ENCODE peak calls at places on chromosomes 1 and 21, in eight cellular contexts. F, K, G, J, O, H, X and R are unnamed samples.

GRCh38 chr1:31723828-31724359 is 20.1 kb upstream of the COL16A1 start:
- DNase-seq in G (no peak), K (peak), F (peak), X (peak), O (no peak), J (peak), H (peak), R (no peak)

GRCh38 chr1:240464099-240464498 is 147.9 kb downstream of the GREM2 start:
- DNase-seq in O (no peak), H (no peak), X (no peak), J (no peak), G (no peak), F (no peak), K (no peak), R (no peak)

GRCh38 chr1:42765832-42766722 is 751 bp downstream of the P3H1 start:
- DNase-seq in O (peak), K (peak), F (peak), H (peak), J (peak), X (peak), G (peak), R (no peak)

GRCh38 chr1:17272641-17273040 is 23.7 kb downstream of the PADI3 start:
- DNase-seq in F (no peak), J (no peak), G (no peak), X (no peak), O (no peak), K (no peak), H (no peak), R (no peak)

GRCh38 chr21:37220433-37220980 is 46.6 kb downstream of the VPS26C start:
- DNase-seq in O (peak), F (no peak), X (no peak), K (no peak), G (no peak), J (no peak), H (no peak), R (no peak)

GRCh38 chr1:47576758-47577115 is 138.9 kb downstream of the FOXD2 start:
- DNase-seq in K (no peak), G (no peak), H (no peak), X (no peak), F (no peak), O (no peak), J (no peak), R (no peak)

GRCh38 chr1:223109581-223110026 is 33.4 kb downstream of the TLR5 start:
- DNase-seq in G (no peak), K (no peak), F (no peak), H (peak), J (no peak), X (no peak), O (no peak), R (no peak)

GRCh38 chr1:246932366-246932700 is 585 bp upstream of the AHCTF1 start:
- DNase-seq in O (no peak), X (no peak), J (no peak), F (no peak), H (no peak), K (no peak), G (no peak), R (no peak)

GRCh38 chr1:185853739-185854138 is 119.5 kb downstream of the HMCN1 start:
- DNase-seq in X (no peak), K (no peak), J (no peak), F (no peak), G (no peak), H (no peak), O (peak), R (no peak)
- H3K27ac ChIP-seq in X (no peak), K (no peak), J (no peak), F (no peak), G (no peak), H (no peak), O (no peak), R (no peak)

GRCh38 chr1:6041432-6042062 is 4.1 kb upstream of the KCNAB2 start:
- DNase-seq in K (peak), O (peak), F (no peak), G (no peak), J (peak), X (no peak), H (peak), R (no peak)
- TF ChIP-seq CTCF in K (peak), O (peak), F (peak), G (peak), J (peak), X (peak), H (peak), R (peak)

GRCh38 chr1:110235839-110236682 is 25.9 kb downstream of the KCNC4 start:
- DNase-seq in X (no peak), G (peak), J (no peak), O (peak), K (no peak), H (peak), F (no peak), R (no peak)

GRCh38 chr1:110233861-110234260 is 23.7 kb downstream of the KCNC4 start:
- DNase-seq in J (no peak), H (no peak), O (no peak), K (no peak), X (no peak), F (no peak), G (no peak), R (no peak)

GRCh38 chr1:110237406-110238152 is 27.5 kb downstream of the KCNC4 start:
- DNase-seq in K (no peak), X (no peak), G (no peak), F (no peak), H (no peak), O (no peak), J (no peak), R (no peak)

GRCh38 chr1:110234691-110235090 is 24.6 kb downstream of the KCNC4 start:
- DNase-seq in O (no peak), F (no peak), K (no peak), G (no peak), X (no peak), J (no peak), H (no peak), R (no peak)

DNA sequence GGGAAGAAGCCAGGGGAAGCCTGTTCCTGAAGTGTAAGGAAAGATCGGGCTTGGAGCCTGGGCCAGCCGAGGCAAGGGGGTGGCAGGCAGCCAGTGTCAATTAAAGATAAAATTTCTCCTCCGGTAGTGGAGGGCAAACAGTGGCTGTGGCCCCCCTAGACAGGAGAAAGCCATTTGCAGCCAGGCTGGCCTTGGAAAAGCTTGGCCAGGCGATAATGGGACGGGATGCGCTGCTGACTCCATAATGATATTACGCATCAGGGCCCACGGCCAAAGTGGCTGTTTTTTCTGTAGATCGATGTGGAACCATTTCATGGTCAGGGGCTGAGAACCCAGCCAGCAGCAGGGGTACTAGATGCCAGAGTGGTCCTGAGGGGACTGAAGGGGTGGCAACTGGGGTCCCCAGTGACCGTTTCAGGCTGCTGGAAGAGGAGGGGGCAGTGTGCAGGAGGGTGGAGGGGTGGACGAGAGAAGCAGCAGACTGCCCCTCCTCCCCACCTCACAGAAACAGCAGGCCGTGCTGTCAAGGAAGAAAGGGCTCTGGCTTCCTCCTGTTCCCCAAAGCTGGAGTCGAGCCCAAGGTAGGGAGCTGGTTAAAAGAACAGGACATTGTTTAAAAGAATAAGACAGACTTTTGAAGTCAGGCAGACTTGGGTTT is 25.2 kb downstream of the KCNC4 start:
- DNase-seq in J (no peak), O (no peak), K (no peak), H (no peak), F (peak), G (no peak), X (no peak), R (no peak)
- H3K27ac ChIP-seq in J (no peak), O (peak), K (peak), H (no peak), F (peak), G (peak), X (no peak), R (peak)

DNA sequence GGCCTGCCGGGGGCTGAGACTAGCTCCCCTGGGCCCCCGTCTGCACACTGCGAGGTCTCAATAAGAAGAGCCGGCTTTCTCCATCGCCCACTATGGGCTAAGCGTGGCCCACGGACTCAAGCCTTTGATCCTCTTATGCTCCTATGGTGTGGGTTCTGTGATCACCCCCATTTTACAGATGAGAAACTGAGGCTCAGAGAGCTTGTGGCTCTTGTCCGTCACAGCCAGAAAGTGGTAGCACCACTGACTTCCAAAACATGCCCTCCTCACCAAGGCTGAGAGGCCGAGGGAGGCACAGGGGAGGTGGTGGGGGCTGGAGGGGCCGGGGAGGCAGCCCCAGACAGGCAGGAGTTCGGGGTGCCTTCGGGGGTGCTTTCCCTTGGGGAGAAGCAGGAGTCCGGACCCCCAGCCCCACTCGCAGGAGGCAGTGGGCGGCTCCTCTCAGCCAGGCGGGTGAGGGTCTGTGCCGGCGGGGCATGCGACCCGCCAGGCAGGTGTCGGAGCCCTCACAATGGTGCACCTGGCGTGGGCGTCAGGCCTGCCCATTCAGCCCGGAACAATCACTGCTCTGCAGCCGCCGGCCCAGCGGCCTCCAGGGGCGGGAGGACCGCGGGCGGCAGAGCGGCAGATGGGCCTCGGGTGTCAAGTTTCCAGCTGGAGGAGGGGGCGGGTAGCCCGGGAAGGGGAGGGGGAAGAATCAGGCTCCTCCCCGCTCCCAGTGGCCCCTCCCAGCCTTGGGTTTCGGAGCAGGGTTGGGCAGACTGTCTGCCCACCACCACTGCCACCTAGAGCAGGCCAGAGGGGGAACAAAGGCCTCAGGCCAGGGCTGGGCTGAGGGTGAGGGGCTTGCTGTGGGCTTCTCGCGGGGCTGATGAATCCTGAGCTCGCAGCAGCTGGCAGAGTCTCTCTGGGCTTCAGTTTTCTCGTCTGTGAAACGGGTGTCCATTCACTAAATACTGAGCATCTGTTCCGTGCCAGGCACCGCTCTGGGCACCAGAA is 39.3 kb upstream of the CASZ1 start:
- DNase-seq in F (peak), O (no peak), G (peak), J (peak), H (peak), X (no peak), K (peak), R (peak)
- TF ChIP-seq CTCF in F (peak), O (no peak), G (no peak), J (peak), H (no peak), X (no peak), K (no peak), R (no peak)